ENCODE peak calls at places on chromosome 7, in seven cellular contexts. One of them, this sample, is unnamed.

GRCh38 chr7:100152404-100152803 is 3.7 kb downstream of the LAMTOR4 start:
- DNase-seq in HTR-8/SVneo: no peak
- DNase-seq in colonic mucosa: no peak
- DNase-seq in GM23248: no peak
- DNase-seq in anterior cingulate cortex: no peak
- DNase-seq in occipital lobe: no peak
- DNase-seq in K562: no peak
- DNase-seq in this sample: no peak

GRCh38 chr7:70042533-70042932 is 444.3 kb downstream of the AUTS2 start:
- DNase-seq in K562: no peak
- DNase-seq in occipital lobe: no peak
- DNase-seq in HTR-8/SVneo: no peak
- DNase-seq in anterior cingulate cortex: no peak
- DNase-seq in GM23248: peak
- DNase-seq in colonic mucosa: no peak
- DNase-seq in this sample: no peak

GRCh38 chr7:30140456-30140855 is 5.7 kb downstream of the MTURN start:
- DNase-seq in HTR-8/SVneo: no peak
- DNase-seq in anterior cingulate cortex: no peak
- DNase-seq in colonic mucosa: no peak
- DNase-seq in GM23248: no peak
- DNase-seq in occipital lobe: no peak
- DNase-seq in K562: no peak
- DNase-seq in this sample: no peak

GRCh38 chr7:157352506-157352905 is 15.7 kb downstream of the DNAJB6 start:
- DNase-seq in GM23248: no peak
- DNase-seq in HTR-8/SVneo: no peak
- DNase-seq in K562: peak
- DNase-seq in occipital lobe: no peak
- DNase-seq in anterior cingulate cortex: no peak
- DNase-seq in colonic mucosa: no peak
- DNase-seq in this sample: no peak

GRCh38 chr7:1844336-1844955 is 174.4 kb downstream of the ELFN1 start:
- DNase-seq in HTR-8/SVneo: no peak
- DNase-seq in GM23248: no peak
- DNase-seq in colonic mucosa: no peak
- DNase-seq in K562: peak
- DNase-seq in anterior cingulate cortex: no peak
- DNase-seq in occipital lobe: no peak
- DNase-seq in this sample: no peak

GRCh38 chr7:102125127-102125561 is 161.5 kb upstream of the SH2B2 start:
- DNase-seq in anterior cingulate cortex: no peak
- DNase-seq in occipital lobe: no peak
- DNase-seq in HTR-8/SVneo: peak
- DNase-seq in GM23248: peak
- DNase-seq in K562: no peak
- DNase-seq in colonic mucosa: no peak
- DNase-seq in this sample: no peak

GRCh38 chr7:138226001-138226476 is 149.8 kb downstream of the AKR1D1 start:
- DNase-seq in anterior cingulate cortex: no peak
- DNase-seq in occipital lobe: no peak
- DNase-seq in K562: peak
- DNase-seq in colonic mucosa: peak
- DNase-seq in GM23248: peak
- DNase-seq in HTR-8/SVneo: peak
- DNase-seq in this sample: no peak

GRCh38 chr7:42340462-42340861 is 103.5 kb upstream of the GLI3 start:
- DNase-seq in GM23248: no peak
- DNase-seq in K562: no peak
- DNase-seq in HTR-8/SVneo: no peak
- DNase-seq in colonic mucosa: no peak
- DNase-seq in occipital lobe: no peak
- DNase-seq in anterior cingulate cortex: no peak
- DNase-seq in this sample: no peak

GRCh38 chr7:96067321-96067720 is 254.6 kb downstream of the SLC25A13 start:
- DNase-seq in K562: no peak
- DNase-seq in colonic mucosa: no peak
- DNase-seq in occipital lobe: no peak
- DNase-seq in anterior cingulate cortex: no peak
- DNase-seq in GM23248: no peak
- DNase-seq in HTR-8/SVneo: no peak
- DNase-seq in this sample: no peak

GRCh38 chr7:41967156-41967555 is 264.3 kb upstream of the INHBA start:
- DNase-seq in GM23248: peak
- DNase-seq in occipital lobe: no peak
- DNase-seq in HTR-8/SVneo: peak
- DNase-seq in colonic mucosa: no peak
- DNase-seq in anterior cingulate cortex: no peak
- DNase-seq in K562: no peak
- DNase-seq in this sample: no peak

GRCh38 chr7:23403970-23404369 is 66.3 kb downstream of the IGF2BP3 start:
- DNase-seq in anterior cingulate cortex: no peak
- DNase-seq in colonic mucosa: no peak
- DNase-seq in K562: no peak
- DNase-seq in HTR-8/SVneo: no peak
- DNase-seq in occipital lobe: no peak
- DNase-seq in GM23248: no peak
- DNase-seq in this sample: no peak

GRCh38 chr7:22350466-22351328 is 6.3 kb downstream of the RAPGEF5 start:
- DNase-seq in GM23248: peak
- DNase-seq in occipital lobe: no peak
- DNase-seq in K562: peak
- DNase-seq in colonic mucosa: no peak
- DNase-seq in anterior cingulate cortex: no peak
- DNase-seq in HTR-8/SVneo: peak
- DNase-seq in this sample: no peak

GRCh38 chr7:83159731-83160130 is 3.0 kb downstream of the PCLO start:
- DNase-seq in occipital lobe: no peak
- DNase-seq in HTR-8/SVneo: no peak
- DNase-seq in colonic mucosa: no peak
- DNase-seq in K562: no peak
- DNase-seq in GM23248: no peak
- DNase-seq in anterior cingulate cortex: no peak
- DNase-seq in this sample: no peak